ENCODE peak calls at places on chromosomes 3 and 15, in ten cellular contexts. L, H, S, A, W, Q, J, O, N and C are unnamed samples.

GRCh38 chr3:137845161-137845560 is 81.0 kb downstream of the SOX14 start:
- DNase-seq in S (no peak), W (no peak), H (no peak), Q (no peak), N (no peak), J (no peak), O (peak; percentile 61), L (no peak), A (no peak), C (no peak)

GRCh38 chr15:51092480-51092879 is 2.2 kb downstream of the TNFAIP8L3 start:
- DNase-seq in N (no peak), W (no peak), S (no peak), J (no peak), L (no peak), O (no peak), Q (no peak), H (no peak), A (no peak), C (no peak)

GRCh38 chr15:47750030-47750739 is 32.9 kb downstream of the SEMA6D start:
- DNase-seq in H (peak; percentile 66), Q (no peak), S (no peak), O (no peak), J (no peak), L (no peak), N (no peak), A (no peak), W (peak; percentile 84), C (no peak)

GRCh38 chr3:100982710-100983109 is 10.5 kb downstream of the ABI3BP start:
- DNase-seq in A (no peak), O (no peak), Q (peak; percentile 37), S (peak; percentile 45), N (no peak), J (peak; percentile 79), W (peak; percentile 66), H (no peak), L (no peak), C (no peak)

GRCh38 chr15:49179433-49180190 is 9.6 kb downstream of the GALK2 start:
- DNase-seq in Q (no peak), H (no peak), A (no peak), J (no peak), L (no peak), O (no peak), S (no peak), N (no peak), W (no peak), C (no peak)

GRCh38 chr3:155504682-155505081 is 211.2 kb upstream of the STRIT1 start:
- DNase-seq in Q (no peak), N (no peak), L (no peak), O (no peak), J (no peak), A (no peak), W (no peak), H (no peak), S (no peak), C (no peak)

GRCh38 chr3:49675912-49676311 is 1.8 kb downstream of the APEH start:
- DNase-seq in W (no peak), S (no peak), A (no peak), O (no peak), Q (no peak), H (no peak), L (no peak), N (no peak), J (no peak), C (no peak)

GRCh38 chr15:70559223-70559823 is 204.0 kb downstream of the UACA start:
- DNase-seq in L (peak; percentile 57), N (peak; percentile 56), Q (peak; percentile 42), S (peak; percentile 31), A (peak; percentile 83), J (no peak), W (peak; percentile 59), O (no peak), H (no peak), C (no peak)

GRCh38 chr3:84965141-84965540 is 6.4 kb downstream of the CADM2 start:
- DNase-seq in N (no peak), H (peak; percentile 21), J (no peak), L (no peak), A (no peak), O (peak; percentile 93), S (no peak), W (no peak), Q (no peak), C (peak; percentile 10)

GRCh38 chr15:95325763-95326688 is 1004.5 kb upstream of the NR2F2 start:
- DNase-seq in W (no peak), Q (no peak), H (no peak), O (no peak), A (no peak), N (no peak), J (no peak), S (no peak), L (no peak), C (no peak)

GRCh38 chr3:30770387-30770786 is 124.1 kb downstream of the GADL1 start:
- DNase-seq in O (no peak), A (no peak), H (peak; percentile 84), J (no peak), W (peak; percentile 94), N (no peak), S (peak; percentile 8), L (no peak), Q (peak; percentile 32), C (peak; percentile 82)

GRCh38 chr3:187827723-187828122 is 82.5 kb upstream of the BCL6 start:
- DNase-seq in N (no peak), L (no peak), S (no peak), W (no peak), J (no peak), A (no peak), O (no peak), Q (no peak), H (no peak), C (no peak)

GRCh38 chr3:49720383-49721164 is 1.1 kb upstream of the AMIGO3 start:
- DNase-seq in A (no peak), Q (no peak), J (no peak), H (no peak), W (no peak), L (no peak), S (no peak), N (no peak), O (no peak), C (no peak)

GRCh38 chr3:126157083-126157768 is 23.2 kb downstream of the ALDH1L1 start:
- DNase-seq in S (no peak), Q (no peak), O (no peak), N (no peak), J (no peak), A (no peak), L (no peak), H (no peak), W (peak; percentile 4), C (no peak)

GRCh38 chr3:106198828-106199194 is 330.0 kb upstream of the CBLB start:
- DNase-seq in N (no peak), S (no peak), Q (peak; percentile 40), H (no peak), A (no peak), L (no peak), J (no peak), W (peak; percentile 47), O (no peak), C (no peak)

GRCh38 chr3:53464424-53464823 is 30.0 kb upstream of the CACNA1D start:
- DNase-seq in N (no peak), J (no peak), S (no peak), Q (no peak), H (peak; percentile 22), W (no peak), L (no peak), O (no peak), A (no peak), C (peak; percentile 29)

GRCh38 chr3:158105710-158106438 is at the start of gene SHOX2:
- DNase-seq in J (peak; percentile 43), A (no peak), Q (no peak), O (peak; percentile 78), N (no peak), L (no peak), W (peak; percentile 75), S (peak; percentile 19), H (peak; percentile 59), C (no peak)

GRCh38 chr3:164360738-164361376 is 717.4 kb downstream of the SI start:
- DNase-seq in H (no peak), A (no peak), S (no peak), N (no peak), O (no peak), L (no peak), W (no peak), J (no peak), Q (no peak), C (no peak)

GRCh38 chr3:45516829-45517228 is 77.7 kb upstream of the LIMD1 start:
- DNase-seq in S (no peak), L (no peak), A (no peak), Q (no peak), J (no peak), O (no peak), H (no peak), W (no peak), N (no peak), C (no peak)

GRCh38 chr15:35019401-35020327 is 31.6 kb upstream of the ZNF770 start:
- DNase-seq in N (no peak), L (no peak), J (no peak), O (no peak), H (peak; percentile 70), A (no peak), S (no peak), W (peak; percentile 16), Q (no peak), C (no peak)

GRCh38 chr3:8420613-8421012 is 81.0 kb upstream of the LMCD1 start:
- DNase-seq in A (no peak), L (no peak), S (no peak), H (no peak), W (peak; percentile 28), N (no peak), Q (no peak), J (no peak), O (no peak), C (no peak)

GRCh38 chr3:195249858-195250464 is 21.0 kb downstream of the XXYLT1 start:
- DNase-seq in L (no peak), Q (peak; percentile 8), H (no peak), S (peak; percentile 1), J (no peak), A (no peak), O (no peak), N (no peak), W (no peak), C (no peak)

GRCh38 chr3:12901631-12902045 is 60.3 kb upstream of the RPL32 start:
- DNase-seq in Q (no peak), N (no peak), S (no peak), J (no peak), L (no peak), A (peak; percentile 28), H (no peak), O (no peak), W (peak; percentile 50), C (peak; percentile 21)

GRCh38 chr3:47802734-47803477 is at the start of gene DHX30:
- DNase-seq in S (peak; percentile 88), W (peak; percentile 96), J (peak; percentile 88), Q (peak; percentile 76), O (peak; percentile 91), H (peak; percentile 80), N (peak; percentile 73), A (peak; percentile 68), L (peak; percentile 81), C (peak; percentile 68)

GRCh38 chr3:88137836-88138235 is 11.9 kb upstream of the C3orf38 start:
- DNase-seq in J (no peak), N (no peak), S (no peak), A (no peak), Q (no peak), H (peak; percentile 34), W (peak; percentile 17), O (no peak), L (no peak), C (no peak)

GRCh38 chr3:41276191-41276590 is 76.9 kb downstream of the CTNNB1 start:
- DNase-seq in W (no peak), H (no peak), L (no peak), J (no peak), N (no peak), S (no peak), Q (no peak), A (no peak), O (no peak), C (no peak)

GRCh38 chr3:48898383-48899234 is at the start of gene SLC25A20:
- DNase-seq in J (peak; percentile 89), W (peak; percentile 99), H (peak; percentile 91), Q (peak; percentile 84), N (peak; percentile 86), A (peak; percentile 78), S (peak; percentile 91), O (peak; percentile 91), L (peak; percentile 80), C (peak; percentile 80)

GRCh38 chr3:86937306-86937791 is 53.6 kb downstream of the VGLL3 start:
- DNase-seq in Q (peak; percentile 50), A (no peak), L (no peak), H (peak; percentile 72), N (no peak), O (no peak), S (peak; percentile 47), W (peak; percentile 67), J (peak; percentile 24), C (no peak)